ENCODE peak calls at places on chromosomes 11 and 22, in ten cellular contexts. M is lung, O is stomach, D is brain microvascular endothelial cell, R is spleen, J is colonic mucosa, F is esophagus squamous epithelium, B is body of pancreas, Q is prostate gland, T is left ventricle myocardium inferior. N is an unnamed sample. For H3K36me3, the result is how much of the 10 kb centered on the place peaks cover.

GRCh38 chr11:64926689-64927088 is 2.2 kb downstream of the PPP2R5B start:
- DNase-seq in M (no peak), O (no peak), D (no peak), R (no peak), J (no peak), F (no peak), B (no peak), Q (no peak), T (no peak), N (no peak)

GRCh38 chr11:111846640-111847039 is 24.7 kb downstream of the ALG9 start:
- DNase-seq in M (no peak), O (no peak), D (peak), R (no peak), J (no peak), F (no peak), B (no peak), Q (no peak), T (no peak), N (no peak)

GRCh38 chr22:32850591-32851517 is 49.3 kb downstream of the TIMP3 start:
- DNase-seq in M (peak), O (peak), D (no peak), R (no peak), J (peak), F (no peak), B (peak), Q (no peak), T (peak), N (no peak)

GRCh38 chr11:32391965-32392553 is 43.3 kb downstream of the WT1 start:
- DNase-seq in M (no peak), O (no peak), D (peak), R (no peak), J (no peak), F (no peak), B (no peak), Q (no peak), T (no peak), N (no peak)

GRCh38 chr11:79375818-79376550 is 64.8 kb downstream of the TENM4 start:
- DNase-seq in M (no peak), O (no peak), D (no peak), R (no peak), J (no peak), F (no peak), B (no peak), Q (no peak), T (no peak), N (no peak)

GRCh38 chr22:40597541-40598453 is 38.7 kb downstream of the MRTFA start:
- DNase-seq in M (no peak), O (peak), D (no peak), R (no peak), J (no peak), F (no peak), B (peak), Q (no peak), T (no peak), N (no peak)

GRCh38 chr11:93403930-93404329 is 73.4 kb downstream of the DEUP1 start:
- DNase-seq in M (no peak), O (no peak), D (no peak), R (no peak), J (no peak), F (no peak), B (no peak), Q (no peak), T (no peak), N (no peak)

GRCh38 chr11:17504330-17505107 is 27.9 kb upstream of the ABCC8 start:
- DNase-seq in M (peak), O (peak), D (peak), R (peak), J (peak), F (peak), B (peak), Q (peak), T (peak), N (peak)

GRCh38 chr11:128180446-128181089 is 406.8 kb downstream of the ETS1 start:
- DNase-seq in M (no peak), O (no peak), D (peak), R (no peak), J (no peak), F (no peak), B (no peak), Q (no peak), T (no peak), N (no peak)

GRCh38 chr11:71446942-71447688 is 1.1 kb downstream of the DHCR7 start:
- DNase-seq in M (peak), O (no peak), D (peak), R (no peak), J (peak), F (no peak), B (no peak), Q (peak), T (no peak), N (no peak)

GRCh38 chr11:24637520-24637919 is 140.7 kb downstream of the LUZP2 start:
- DNase-seq in M (no peak), O (no peak), D (no peak), R (no peak), J (no peak), F (no peak), B (no peak), Q (no peak), T (no peak), N (no peak)

GRCh38 chr11:559712-560304 is 730 bp downstream of the LMNTD2 start:
- DNase-seq in M (no peak), O (peak), D (no peak), R (peak), J (peak), F (no peak), B (peak), Q (no peak), T (no peak), N (no peak)

GRCh38 chr11:2928605-2929510 is at the start of gene PHLDA2:
- DNase-seq in M (peak), O (peak), D (peak), R (peak), J (peak), F (no peak), B (peak), Q (no peak), T (peak), N (peak)

GRCh38 chr22:23182289-23183106 is 2.2 kb downstream of the BCR start:
- DNase-seq in M (no peak), O (no peak), D (no peak), R (no peak), J (peak), F (no peak), B (peak), Q (peak), T (no peak), N (peak)

GRCh38 chr11:115653926-115654325 is 149.7 kb upstream of the CADM1 start:
- DNase-seq in M (no peak), O (no peak), D (no peak), R (no peak), J (peak), F (no peak), B (no peak), Q (peak), T (no peak), N (no peak)

GRCh38 chr22:17774928-17775675 is 833 bp upstream of the BID start:
- DNase-seq in M (no peak), O (no peak), D (no peak), R (no peak), J (no peak), F (no peak), B (no peak), Q (no peak), T (no peak), N (no peak)

GRCh38 chr11:78773503-78773902 is 198.8 kb upstream of the NARS2 start:
- DNase-seq in M (no peak), O (no peak), D (no peak), R (no peak), J (no peak), F (no peak), B (no peak), Q (no peak), T (no peak), N (no peak)

GRCh38 chr11:2743427-2744110 is 43.8 kb upstream of the KCNQ1OT1 start:
- DNase-seq in M (no peak), O (no peak), D (no peak), R (peak), J (no peak), F (no peak), B (peak), Q (no peak), T (peak), N (no peak)

GRCh38 chr11:4610258-4610935 is 2.4 kb upstream of the TRIM68 start:
- DNase-seq in M (no peak), O (no peak), D (no peak), R (no peak), J (no peak), F (no peak), B (no peak), Q (no peak), T (no peak), N (no peak)

GRCh38 chr11:86014221-86014620 is 54.7 kb downstream of the PICALM start:
- DNase-seq in M (no peak), O (no peak), D (no peak), R (no peak), J (no peak), F (no peak), B (no peak), Q (no peak), T (no peak), N (no peak)

GRCh38 chr11:11582261-11582701 is 39.5 kb downstream of the GALNT18 start:
- DNase-seq in M (peak), O (no peak), D (no peak), R (no peak), J (no peak), F (no peak), B (no peak), Q (no peak), T (no peak), N (no peak)

GRCh38 chr11:17765381-17766359 is 31.1 kb downstream of the KCNC1 start:
- DNase-seq in M (no peak), O (no peak), D (no peak), R (peak), J (no peak), F (no peak), B (no peak), Q (no peak), T (no peak), N (no peak)

GRCh38 chr11:76728778-76729177 is 54.4 kb upstream of the TSKU start:
- DNase-seq in M (no peak), O (no peak), D (no peak), R (no peak), J (no peak), F (no peak), B (no peak), Q (no peak), T (no peak), N (no peak)

GRCh38 chr11:11192541-11192940 is 160.5 kb downstream of the CSNK2A3 start:
- DNase-seq in M (no peak), O (no peak), D (no peak), R (no peak), J (no peak), F (no peak), B (no peak), Q (no peak), T (no peak), N (no peak)

GRCh38 chr22:42273855-42274451 is 3.5 kb upstream of the TCF20 start:
- DNase-seq in M (no peak), O (no peak), D (no peak), R (peak), J (no peak), F (no peak), B (no peak), Q (no peak), T (no peak), N (no peak)

GRCh38 chr22:25898707-25899365 is 156.8 kb downstream of the MYO18B start:
- DNase-seq in M (no peak), O (no peak), D (no peak), R (no peak), J (no peak), F (no peak), B (no peak), Q (no peak), T (no peak), N (no peak)

GRCh38 chr22:30636226-30637077 is 871 bp downstream of the SLC35E4 start:
- DNase-seq in M (no peak), O (peak), D (no peak), R (peak), J (peak), F (no peak), B (peak), Q (peak), T (peak), N (no peak)

GRCh38 chr22:30634477-30635233 is 926 bp upstream of the SLC35E4 start:
- DNase-seq in M (peak), O (peak), D (peak), R (peak), J (peak), F (peak), B (peak), Q (peak), T (peak), N (peak)

GRCh38 chr22:30637701-30638114 is 2.1 kb downstream of the SLC35E4 start:
- DNase-seq in M (no peak), O (no peak), D (no peak), R (no peak), J (no peak), F (no peak), B (no peak), Q (no peak), T (no peak), N (no peak)

GRCh38 chr22:30640361-30640760 is 4.8 kb downstream of the SLC35E4 start:
- DNase-seq in M (no peak), O (no peak), D (no peak), R (no peak), J (no peak), F (no peak), B (no peak), Q (no peak), T (no peak), N (no peak)

DNA sequence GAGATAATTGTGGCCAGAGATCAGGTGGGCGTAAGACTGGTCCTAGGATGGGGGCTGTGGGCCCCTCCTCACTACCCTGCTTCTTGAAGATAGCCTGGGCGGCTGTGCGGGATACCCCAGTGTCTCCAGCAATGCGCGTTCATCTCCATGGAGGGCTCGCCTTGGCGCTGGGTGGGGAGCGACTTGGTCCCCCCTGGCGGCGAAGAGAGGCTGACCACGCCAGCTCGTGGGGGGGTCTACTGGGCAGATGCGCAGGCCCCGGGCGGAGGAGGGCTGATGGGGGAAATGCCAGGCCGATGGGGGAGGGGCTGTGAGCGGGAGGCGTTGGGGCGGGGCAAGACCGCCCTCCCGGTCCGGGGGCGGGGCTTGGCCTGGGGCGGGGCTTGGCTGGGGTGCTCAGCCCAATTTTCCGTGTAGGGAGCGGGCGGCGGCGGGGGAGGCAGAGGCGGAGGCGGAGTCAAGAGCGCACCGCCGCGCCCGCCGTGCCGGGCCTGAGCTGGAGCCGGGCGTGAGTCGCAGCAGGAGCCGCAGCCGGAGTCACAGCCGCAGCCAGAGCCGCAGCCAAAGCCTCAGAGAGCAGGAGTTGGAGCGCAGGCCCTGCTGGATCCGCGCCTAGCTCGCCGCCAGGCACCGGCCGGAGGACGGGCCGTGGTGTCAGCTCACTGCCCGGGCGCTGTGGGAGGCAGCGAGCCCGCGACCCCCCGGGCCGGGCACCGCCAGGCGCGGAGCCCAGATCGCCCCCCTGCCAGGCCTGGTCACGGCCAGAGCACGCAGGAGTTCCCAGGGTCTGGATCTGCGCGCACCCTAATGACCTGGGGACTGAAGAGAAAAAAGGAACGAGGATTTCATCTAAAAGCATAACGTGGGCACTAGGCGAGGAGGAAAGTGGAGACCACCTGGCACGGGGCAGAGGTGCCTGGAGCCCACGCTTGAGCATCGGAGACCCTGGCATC is at the start of gene SLC35E4:
- DNase-seq in M (peak), O (peak), D (peak), R (peak), J (peak), F (peak), B (peak), Q (peak), T (peak), N (peak)
- TF ChIP-seq CTCF in M (peak), O (no peak), D (peak), R (peak), J (no peak), F (no peak), B (no peak), Q (no peak), T (peak), N (no peak)

GRCh38 chr11:129911298-129911697 is 15.9 kb upstream of the NFRKB start:
- DNase-seq in M (no peak), O (no peak), D (peak), R (no peak), J (no peak), F (no peak), B (no peak), Q (no peak), T (no peak), N (no peak)

GRCh38 chr11:129905402-129905801 is 10.0 kb upstream of the NFRKB start:
- DNase-seq in M (no peak), O (no peak), D (no peak), R (no peak), J (no peak), F (no peak), B (no peak), Q (peak), T (no peak), N (no peak)

DNA sequence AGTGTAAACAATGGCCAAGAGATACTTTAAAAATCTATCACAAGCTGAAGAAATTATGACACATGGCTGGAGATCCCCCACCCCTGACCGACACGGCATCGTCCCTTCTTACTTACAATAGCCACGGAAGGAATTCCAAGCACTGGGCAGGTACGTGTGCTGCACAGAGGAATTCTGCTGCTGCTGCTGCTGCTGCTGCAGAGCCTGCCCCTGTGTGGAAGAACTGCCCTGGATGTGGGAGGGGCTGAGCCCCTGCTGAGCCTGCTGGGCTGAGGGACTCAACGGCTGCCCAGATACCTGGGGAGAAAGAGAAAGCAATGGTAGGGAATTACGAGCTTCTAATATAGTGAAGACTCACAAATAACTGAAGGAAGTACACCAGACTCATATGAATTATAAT is 15.0 kb upstream of the NFRKB start:
- DNase-seq in M (no peak), O (no peak), D (no peak), R (no peak), J (no peak), F (no peak), B (no peak), Q (no peak), T (no peak), N (no peak)
- H3K36me3 ChIP-seq in M (under half), O (half or more), D (under half), R (half or more), J (under half), F (half or more), B (under half), Q (under half), T (half or more), N (under half)

GRCh38 chr22:28250036-28250695 is 331.1 kb upstream of the PITPNB start:
- DNase-seq in M (no peak), O (no peak), D (no peak), R (no peak), J (no peak), F (no peak), B (no peak), Q (no peak), T (no peak), N (no peak)
- H3K4me3 ChIP-seq in M (no peak), O (no peak), D (no peak), R (no peak), J (no peak), F (no peak), B (no peak), Q (no peak), T (no peak), N (no peak)

GRCh38 chr11:103716363-103716762 is 320.1 kb upstream of the DDI1 start:
- DNase-seq in M (no peak), O (no peak), D (no peak), R (no peak), J (no peak), F (no peak), B (no peak), Q (no peak), T (no peak), N (no peak)
- TF ChIP-seq CTCF in M (no peak), O (no peak), D (no peak), R (no peak), J (no peak), F (no peak), B (no peak), Q (no peak), T (no peak), N (no peak)

GRCh38 chr11:9780929-9781328 is 117.1 kb downstream of the SWAP70 start:
- DNase-seq in M (no peak), O (no peak), D (no peak), R (no peak), J (no peak), F (no peak), B (no peak), Q (no peak), T (no peak), N (no peak)
- H3K36me3 ChIP-seq in M (under half), O (half or more), D (under half), R (half or more), J (under half), F (half or more), B (under half), Q (under half), T (half or more), N (under half)

GRCh38 chr22:37817705-37818311 is 5.4 kb upstream of the GALR3 start:
- DNase-seq in M (peak), O (peak), D (peak), R (peak), J (peak), F (no peak), B (peak), Q (peak), T (peak), N (peak)
- H3K4me3 ChIP-seq in M (peak), O (peak), D (peak), R (peak), J (peak), F (peak), B (no peak), Q (peak), T (peak), N (peak)

GRCh38 chr22:47155912-47156311 is 393.5 kb downstream of the TBC1D22A start:
- DNase-seq in M (no peak), O (no peak), D (no peak), R (no peak), J (no peak), F (no peak), B (no peak), Q (no peak), T (no peak), N (no peak)

GRCh38 chr22:47153854-47154542 is 391.5 kb downstream of the TBC1D22A start:
- DNase-seq in M (no peak), O (no peak), D (no peak), R (no peak), J (no peak), F (no peak), B (peak), Q (no peak), T (no peak), N (no peak)

GRCh38 chr22:47152938-47153337 is 390.5 kb downstream of the TBC1D22A start:
- DNase-seq in M (no peak), O (no peak), D (no peak), R (no peak), J (no peak), F (no peak), B (no peak), Q (no peak), T (no peak), N (no peak)

GRCh38 chr22:47155131-47155885 is 392.9 kb downstream of the TBC1D22A start:
- DNase-seq in M (no peak), O (no peak), D (no peak), R (no peak), J (no peak), F (no peak), B (no peak), Q (no peak), T (no peak), N (no peak)

DNA sequence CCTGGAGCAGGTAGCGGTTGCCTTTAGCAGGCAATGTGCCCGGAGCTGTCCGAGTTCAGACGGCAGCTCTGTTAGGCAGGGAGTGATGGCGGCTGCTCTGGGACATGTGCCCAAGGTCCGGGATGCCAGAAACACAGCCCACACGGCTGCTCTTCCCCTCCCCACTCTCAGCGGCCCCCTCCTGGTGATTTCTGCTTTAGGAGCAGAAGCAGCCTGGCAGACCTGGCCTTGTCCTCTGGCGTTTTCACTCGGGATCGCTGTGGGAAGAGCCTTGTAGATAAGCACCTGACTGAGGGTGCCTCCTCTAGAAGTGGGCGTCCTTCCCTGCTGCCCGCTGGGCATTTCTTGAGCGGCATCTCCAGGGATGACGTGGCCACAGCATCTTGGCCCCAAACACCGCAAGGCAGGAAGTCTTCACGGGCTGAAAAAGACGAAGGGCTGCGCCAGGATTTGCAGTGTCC is 392.2 kb downstream of the TBC1D22A start:
- DNase-seq in M (no peak), O (peak), D (no peak), R (no peak), J (no peak), F (no peak), B (peak), Q (peak), T (peak), N (no peak)
- TF ChIP-seq CTCF in M (no peak), O (no peak), D (peak), R (no peak), J (no peak), F (no peak), B (peak), Q (no peak), T (peak), N (no peak)

GRCh38 chr11:95917188-95918036 is 6.5 kb downstream of the MTMR2 start:
- DNase-seq in M (no peak), O (no peak), D (peak), R (no peak), J (no peak), F (no peak), B (no peak), Q (no peak), T (no peak), N (no peak)
- H3K36me3 ChIP-seq in M (under half), O (under half), D (under half), R (under half), J (under half), F (under half), B (under half), Q (under half), T (under half), N (under half)

GRCh38 chr11:58658553-58659080 is 36.2 kb downstream of the CNTF start:
- DNase-seq in M (no peak), O (no peak), D (no peak), R (no peak), J (no peak), F (no peak), B (no peak), Q (no peak), T (no peak), N (no peak)
- H3K4me3 ChIP-seq in M (no peak), O (no peak), D (no peak), R (no peak), J (no peak), F (no peak), B (no peak), Q (no peak), T (no peak), N (no peak)

N was measured in GM06990.